ENCODE peak calls at places on chromosomes 7 and 10, in six cellular contexts. Y is GM23338, Q is HepG2, G is A549, B is mammary epithelial cell, X is GM12878. T is an unnamed sample.

GRCh38 chr7:10662491-10662890 is 311.2 kb upstream of the PHF14 start:
- DNase-seq in Y (no peak), B (no peak), G (no peak), X (no peak), Q (no peak), T (no peak)

GRCh38 chr7:144415858-144416257 is 12.4 kb upstream of the NOBOX start:
- DNase-seq in Q (no peak), G (no peak), Y (no peak), X (no peak), B (no peak), T (no peak)

GRCh38 chr7:126881315-126881714 is 371.4 kb downstream of the GRM8 start:
- DNase-seq in Y (no peak), B (no peak), Q (no peak), X (no peak), G (no peak), T (no peak)

GRCh38 chr7:140062118-140062527 is 628 bp downstream of the PARP12 start:
- DNase-seq in Q (no peak), B (peak), G (no peak), X (no peak), Y (peak), T (peak)

GRCh38 chr10:44925224-44925623 is 14.1 kb downstream of the TMEM72 start:
- DNase-seq in B (no peak), Y (peak), X (no peak), Q (peak), G (no peak), T (peak)

GRCh38 chr7:128705891-128706333 is 33.2 kb upstream of the CALU start:
- DNase-seq in G (no peak), Q (no peak), Y (no peak), X (no peak), B (no peak), T (no peak)

GRCh38 chr10:68156373-68157185 is 47.3 kb downstream of the MYPN start:
- DNase-seq in G (peak), Y (peak), X (no peak), B (peak), Q (peak), T (peak)

GRCh38 chr7:81297317-81297716 is 378.5 kb upstream of the SEMA3C start:
- DNase-seq in Q (no peak), G (no peak), X (no peak), B (no peak), Y (no peak), T (no peak)

GRCh38 chr10:91901784-91902677 is 7.3 kb downstream of the FGFBP3 start:
- DNase-seq in X (no peak), Y (no peak), B (peak), G (peak), Q (peak), T (peak)

GRCh38 chr10:7085913-7086589 is 324.8 kb downstream of the SFMBT2 start:
- DNase-seq in G (no peak), X (no peak), B (peak), Q (no peak), Y (peak), T (peak)

GRCh38 chr10:13351340-13351915 is 3.3 kb upstream of the SEPHS1 start:
- DNase-seq in B (no peak), Q (no peak), X (no peak), G (no peak), Y (peak), T (no peak)

GRCh38 chr10:44974628-44975431 is 3.8 kb downstream of the DEPP1 start:
- DNase-seq in Q (peak), G (peak), Y (peak), X (no peak), B (peak), T (peak)

GRCh38 chr10:112365014-112365432 is 8.9 kb upstream of the ACSL5 start:
- DNase-seq in B (no peak), X (no peak), G (no peak), Y (no peak), Q (peak), T (no peak)

GRCh38 chr7:2087744-2088143 is 145.0 kb downstream of the MAD1L1 start:
- DNase-seq in G (no peak), Y (no peak), X (no peak), B (no peak), Q (no peak), T (no peak)

GRCh38 chr7:30928254-30928872 is 16.7 kb downstream of the AQP1 start:
- DNase-seq in Q (no peak), Y (no peak), B (no peak), G (no peak), X (no peak), T (peak)

GRCh38 chr7:137606061-137606674 is 240.6 kb downstream of the DGKI start:
- DNase-seq in X (no peak), Y (peak), Q (peak), B (peak), G (peak), T (peak)

GRCh38 chr10:80104066-80104926 is 25.8 kb downstream of the TMEM254 start:
- DNase-seq in Q (peak), B (peak), X (no peak), Y (no peak), G (no peak), T (peak)

GRCh38 chr10:103692421-103693069 is 162.8 kb downstream of the SH3PXD2A start:
- DNase-seq in Q (no peak), X (no peak), G (no peak), Y (peak), B (no peak), T (no peak)

GRCh38 chr7:38512704-38513103 is 118.5 kb downstream of the AMPH start:
- DNase-seq in G (no peak), B (no peak), X (no peak), Y (peak), Q (no peak), T (no peak)

GRCh38 chr10:97096327-97097153 is 89.2 kb downstream of the SLIT1 start:
- DNase-seq in Y (no peak), B (no peak), G (no peak), Q (no peak), X (no peak), T (no peak)

GRCh38 chr10:113030453-113030852 is 80.4 kb downstream of the TCF7L2 start:
- DNase-seq in G (no peak), B (peak), X (no peak), Y (no peak), Q (no peak), T (peak)

GRCh38 chr10:71974489-71975011 is 10.4 kb downstream of the CHST3 start:
- DNase-seq in B (peak), G (peak), Q (no peak), X (no peak), Y (no peak), T (no peak)

GRCh38 chr10:78349165-78349516 is 315.5 kb downstream of the RPS24 start:
- DNase-seq in Y (no peak), X (no peak), B (no peak), Q (no peak), G (no peak), T (no peak)

GRCh38 chr7:6165075-6165474 is 107.3 kb downstream of the CYTH3 start:
- DNase-seq in B (no peak), Q (no peak), X (no peak), Y (peak), G (no peak), T (no peak)

GRCh38 chr10:112388548-112388947 is 14.6 kb downstream of the ACSL5 start:
- DNase-seq in X (no peak), Y (no peak), G (no peak), Q (no peak), B (no peak), T (no peak)

GRCh38 chr10:123995461-123996131 is 97.8 kb downstream of the CHST15 start:
- DNase-seq in Y (peak), Q (peak), X (no peak), B (peak), G (peak), T (peak)

GRCh38 chr7:152486968-152487367 is 51.2 kb upstream of the KMT2C start:
- DNase-seq in Y (no peak), X (no peak), B (no peak), Q (no peak), G (no peak), T (no peak)

GRCh38 chr10:21022821-21023220 is 125.7 kb upstream of the NEBL start:
- DNase-seq in Q (no peak), Y (no peak), G (no peak), X (no peak), B (peak), T (no peak)

GRCh38 chr7:155750255-155751125 is 61.8 kb downstream of the SHH start:
- DNase-seq in X (no peak), Y (no peak), G (no peak), Q (no peak), B (no peak), T (no peak)

GRCh38 chr7:27767374-27767773 is 27.4 kb downstream of the TAX1BP1 start:
- DNase-seq in B (no peak), Q (no peak), Y (no peak), G (no peak), X (no peak), T (no peak)

GRCh38 chr7:92020636-92021035 is 80.0 kb downstream of the AKAP9 start:
- DNase-seq in X (no peak), Y (no peak), G (no peak), B (peak), Q (no peak), T (no peak)

GRCh38 chr10:102455893-102456471 is 4.6 kb upstream of the C10orf95 start:
- DNase-seq in G (no peak), X (no peak), Q (no peak), B (peak), Y (peak), T (peak)

GRCh38 chr10:79038841-79039201 is 29.9 kb upstream of the ZMIZ1 start:
- DNase-seq in B (no peak), Y (peak), Q (no peak), X (no peak), G (no peak), T (no peak)

GRCh38 chr10:62627985-62628384 is 176.5 kb upstream of the ADO start:
- DNase-seq in X (no peak), B (no peak), Q (no peak), G (no peak), Y (no peak), T (no peak)

GRCh38 chr7:132379292-132379691 is 197.0 kb downstream of the PLXNA4 start:
- DNase-seq in Y (no peak), X (no peak), B (no peak), Q (no peak), G (no peak), T (no peak)

DNA sequence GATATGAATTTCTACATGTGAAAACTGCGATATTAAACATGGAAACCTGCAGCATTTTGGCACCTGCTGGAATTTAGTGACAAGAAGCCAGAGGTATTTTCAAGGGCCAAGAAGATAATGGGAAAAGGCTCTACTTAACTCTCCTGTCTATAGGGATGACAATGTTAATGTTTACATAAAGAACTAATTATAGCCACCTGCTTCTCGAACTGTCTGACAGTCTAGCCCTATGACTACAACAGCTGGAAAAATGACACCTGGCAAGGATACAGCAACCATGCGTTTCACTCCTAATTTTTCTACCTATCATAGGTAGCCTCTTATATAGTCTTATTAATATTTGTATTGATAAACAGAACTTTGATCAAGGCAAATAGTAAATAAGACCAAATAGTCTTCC is 49.6 kb downstream of the MAGI2 start:
- DNase-seq in Y (no peak), B (no peak), X (no peak), Q (no peak), G (no peak), T (no peak)
- TF ChIP-seq CTCF in Y (no peak), B (no peak), X (no peak), Q (no peak), G (no peak), T (no peak)

GRCh38 chr7:157853789-157854065 is 516.9 kb downstream of the DNAJB6 start:
- DNase-seq in B (no peak), X (no peak), Y (no peak), Q (no peak), G (no peak), T (no peak)

GRCh38 chr7:157850481-157851444 is 514.0 kb downstream of the DNAJB6 start:
- DNase-seq in B (no peak), Q (no peak), Y (no peak), G (no peak), X (no peak), T (no peak)

GRCh38 chr7:157853076-157853788 is 516.4 kb downstream of the DNAJB6 start:
- DNase-seq in Q (no peak), B (no peak), Y (no peak), G (no peak), X (no peak), T (no peak)

GRCh38 chr7:157849726-157850125 is 512.9 kb downstream of the DNAJB6 start:
- DNase-seq in X (no peak), B (no peak), Y (no peak), Q (no peak), G (no peak), T (no peak)

GRCh38 chr7:157851501-157852067 is 514.8 kb downstream of the DNAJB6 start:
- DNase-seq in Y (no peak), B (no peak), G (no peak), X (no peak), Q (peak), T (peak)
- H3K4me3 ChIP-seq in Y (no peak), B (no peak), G (no peak), X (no peak), Q (no peak), T (no peak)

GRCh38 chr7:141158562-141158961 is 84.7 kb downstream of the TMEM178B start:
- DNase-seq in G (peak), Y (no peak), Q (no peak), X (peak), B (peak), T (peak)

GRCh38 chr7:141160246-141160855 is 86.5 kb downstream of the TMEM178B start:
- DNase-seq in B (no peak), Q (no peak), X (no peak), Y (no peak), G (no peak), T (no peak)

GRCh38 chr7:141156446-141156845 is 82.6 kb downstream of the TMEM178B start:
- DNase-seq in Y (no peak), Q (no peak), X (no peak), B (no peak), G (no peak), T (no peak)

GRCh38 chr7:141154131-141154732 is 80.4 kb downstream of the TMEM178B start:
- DNase-seq in B (no peak), Q (no peak), X (no peak), G (no peak), Y (no peak), T (no peak)

GRCh38 chr7:141157138-141157765 is 83.4 kb downstream of the TMEM178B start:
- DNase-seq in Y (no peak), Q (no peak), B (no peak), X (no peak), G (no peak), T (no peak)
- H3K4me2 ChIP-seq in Y (no peak), Q (no peak), B (no peak), X (no peak), G (no peak), T (no peak)

GRCh38 chr7:134355004-134355525 is 38.3 kb upstream of the SLC35B4 start:
- DNase-seq in Y (no peak), X (no peak), G (no peak), Q (no peak), B (no peak), T (no peak)

GRCh38 chr7:134355925-134356324 is 39.2 kb upstream of the SLC35B4 start:
- DNase-seq in G (no peak), Y (no peak), B (peak), Q (peak), X (no peak), T (no peak)

GRCh38 chr7:134356421-134356936 is 39.7 kb upstream of the SLC35B4 start:
- DNase-seq in X (no peak), Y (no peak), Q (no peak), G (no peak), B (no peak), T (no peak)

GRCh38 chr7:134359787-134360432 is 43.2 kb upstream of the SLC35B4 start:
- DNase-seq in Q (no peak), B (no peak), Y (no peak), G (no peak), X (no peak), T (no peak)

DNA sequence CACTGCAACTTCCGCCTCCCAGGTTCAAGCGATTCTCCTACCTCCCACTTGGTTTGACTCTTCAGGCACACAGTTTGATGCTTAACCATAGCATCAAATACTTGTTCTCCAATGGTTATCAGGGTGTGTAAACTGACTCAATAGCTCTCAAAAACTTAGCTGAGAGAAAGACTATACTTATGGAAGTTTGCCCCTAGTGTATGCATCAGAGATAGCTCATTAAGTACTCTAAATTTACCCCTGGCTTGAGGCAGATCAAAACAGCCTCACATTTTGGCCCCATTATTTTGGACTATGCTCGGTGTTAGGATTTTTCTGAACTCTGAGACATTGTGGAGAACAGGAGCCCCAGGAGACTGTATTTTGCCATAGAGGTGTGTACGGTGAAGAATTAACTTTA is 40.8 kb upstream of the SLC35B4 start:
- DNase-seq in G (no peak), B (no peak), Y (peak), Q (no peak), X (no peak), T (no peak)
- TF ChIP-seq CTCF in G (no peak), B (no peak), Y (peak), Q (no peak), X (peak), T (no peak)

T was measured in hepatocyte.